ENCODE peak calls at places on chromosomes 3 and 15, in five cellular contexts. One of them, this sample, is unnamed.

GRCh38 chr3:134874737-134875413 is 79.8 kb downstream of the EPHB1 start:
- DNase-seq in H54: no peak
- DNase-seq in GM13976: no peak
- DNase-seq in mucosa of gallbladder: peak; percentile 46
- DNase-seq in A172: no peak
- DNase-seq in this sample: no peak

GRCh38 chr15:91853501-91853967 is at the start of gene SLCO3A1:
- DNase-seq in H54: peak; percentile 27
- DNase-seq in GM13976: no peak
- DNase-seq in mucosa of gallbladder: peak; percentile 69
- DNase-seq in A172: peak; percentile 18
- DNase-seq in this sample: peak; percentile 91

GRCh38 chr15:44663410-44664272 is at the start of gene SPG11:
- DNase-seq in H54: peak; percentile 88
- DNase-seq in GM13976: peak; percentile 91
- DNase-seq in mucosa of gallbladder: peak; percentile 99
- DNase-seq in A172: peak; percentile 93
- DNase-seq in this sample: peak; percentile 100

GRCh38 chr15:70528270-70528706 is 235.1 kb downstream of the UACA start:
- DNase-seq in H54: no peak
- DNase-seq in GM13976: peak; percentile 72
- DNase-seq in mucosa of gallbladder: peak; percentile 21
- DNase-seq in A172: peak; percentile 23
- DNase-seq in this sample: no peak

GRCh38 chr3:178295257-178295912 is 240.9 kb upstream of the KCNMB2 start:
- DNase-seq in H54: no peak
- DNase-seq in GM13976: no peak
- DNase-seq in mucosa of gallbladder: no peak
- DNase-seq in A172: no peak
- DNase-seq in this sample: no peak

GRCh38 chr3:53342353-53342752 is 5.0 kb downstream of the DCP1A start:
- DNase-seq in H54: no peak
- DNase-seq in GM13976: no peak
- DNase-seq in mucosa of gallbladder: peak; percentile 74
- DNase-seq in A172: peak; percentile 14
- DNase-seq in this sample: no peak

GRCh38 chr15:39444729-39445470 is 136.0 kb upstream of the THBS1 start:
- DNase-seq in H54: no peak
- DNase-seq in GM13976: no peak
- DNase-seq in mucosa of gallbladder: no peak
- DNase-seq in A172: no peak
- DNase-seq in this sample: no peak

GRCh38 chr3:179526989-179527391 is 35.7 kb upstream of the ACTL6A start:
- DNase-seq in H54: peak; percentile 58
- DNase-seq in GM13976: no peak
- DNase-seq in mucosa of gallbladder: peak; percentile 39
- DNase-seq in A172: peak; percentile 79
- DNase-seq in this sample: peak; percentile 87

GRCh38 chr3:25664810-25665645 is at the start of gene TOP2B:
- DNase-seq in H54: peak; percentile 84
- DNase-seq in GM13976: peak; percentile 95
- DNase-seq in mucosa of gallbladder: peak; percentile 96
- DNase-seq in A172: peak; percentile 92
- DNase-seq in this sample: peak; percentile 98

GRCh38 chr15:51311510-51311909 is 26.9 kb downstream of the CYP19A1 start:
- DNase-seq in H54: no peak
- DNase-seq in GM13976: no peak
- DNase-seq in mucosa of gallbladder: no peak
- DNase-seq in A172: no peak
- DNase-seq in this sample: no peak

GRCh38 chr3:28840976-28841376 is 439.9 kb upstream of the RBMS3 start:
- DNase-seq in H54: no peak
- DNase-seq in GM13976: no peak
- DNase-seq in mucosa of gallbladder: no peak
- DNase-seq in A172: peak; percentile 18
- DNase-seq in this sample: no peak

GRCh38 chr3:109923431-109923830 is 586.1 kb upstream of the DPPA4 start:
- DNase-seq in H54: no peak
- DNase-seq in GM13976: no peak
- DNase-seq in mucosa of gallbladder: no peak
- DNase-seq in A172: no peak
- DNase-seq in this sample: no peak

GRCh38 chr15:73691398-73691797 is 7.2 kb downstream of the CD276 start:
- DNase-seq in H54: no peak
- DNase-seq in GM13976: no peak
- DNase-seq in mucosa of gallbladder: peak; percentile 41
- DNase-seq in A172: peak; percentile 51
- DNase-seq in this sample: peak; percentile 91

GRCh38 chr3:13879946-13880810 is at the start of gene WNT7A:
- DNase-seq in H54: no peak
- DNase-seq in GM13976: peak; percentile 61
- DNase-seq in mucosa of gallbladder: no peak
- DNase-seq in A172: no peak
- DNase-seq in this sample: peak; percentile 79

GRCh38 chr3:191434036-191434435 is 26.9 kb upstream of the PYDC2 start:
- DNase-seq in H54: no peak
- DNase-seq in GM13976: no peak
- DNase-seq in mucosa of gallbladder: no peak
- DNase-seq in A172: no peak
- DNase-seq in this sample: no peak

GRCh38 chr15:90343391-90343790 is 8.7 kb upstream of the ZNF774 start:
- DNase-seq in H54: no peak
- DNase-seq in GM13976: no peak
- DNase-seq in mucosa of gallbladder: no peak
- DNase-seq in A172: peak; percentile 39
- DNase-seq in this sample: peak; percentile 84

GRCh38 chr3:197471221-197472010 is 84.4 kb downstream of the BDH1 start:
- DNase-seq in H54: no peak
- DNase-seq in GM13976: no peak
- DNase-seq in mucosa of gallbladder: no peak
- DNase-seq in A172: no peak
- DNase-seq in this sample: no peak

GRCh38 chr3:194025119-194025518 is 110.8 kb upstream of the HES1 start:
- DNase-seq in H54: no peak
- DNase-seq in GM13976: no peak
- DNase-seq in mucosa of gallbladder: no peak
- DNase-seq in A172: no peak
- DNase-seq in this sample: no peak

GRCh38 chr15:76185716-76186115 is 125.6 kb downstream of the ETFA start:
- DNase-seq in H54: peak; percentile 60
- DNase-seq in GM13976: peak; percentile 71
- DNase-seq in mucosa of gallbladder: no peak
- DNase-seq in A172: peak; percentile 71
- DNase-seq in this sample: no peak

GRCh38 chr3:8610961-8611360 is 33.6 kb downstream of the SSUH2 start:
- DNase-seq in H54: no peak
- DNase-seq in GM13976: no peak
- DNase-seq in mucosa of gallbladder: no peak
- DNase-seq in A172: no peak
- DNase-seq in this sample: no peak

GRCh38 chr3:156396851-156397250 is 158.1 kb downstream of the SSR3 start:
- DNase-seq in H54: no peak
- DNase-seq in GM13976: no peak
- DNase-seq in mucosa of gallbladder: no peak
- DNase-seq in A172: no peak
- DNase-seq in this sample: no peak

GRCh38 chr3:113695426-113695817 is 1.0 kb downstream of the USF3 start:
- DNase-seq in H54: no peak
- DNase-seq in GM13976: peak; percentile 20
- DNase-seq in mucosa of gallbladder: no peak
- DNase-seq in A172: no peak
- DNase-seq in this sample: no peak

GRCh38 chr3:45781841-45782240 is 14.5 kb downstream of the SLC6A20 start:
- DNase-seq in H54: no peak
- DNase-seq in GM13976: no peak
- DNase-seq in mucosa of gallbladder: no peak
- DNase-seq in A172: no peak
- DNase-seq in this sample: no peak

GRCh38 chr3:117346878-117347277 is 637.3 kb downstream of the TUSC7 start:
- DNase-seq in H54: no peak
- DNase-seq in GM13976: no peak
- DNase-seq in mucosa of gallbladder: no peak
- DNase-seq in A172: no peak
- DNase-seq in this sample: no peak

GRCh38 chr3:128285925-128286275 is 132.6 kb downstream of the EEFSEC start:
- DNase-seq in H54: no peak
- DNase-seq in GM13976: no peak
- DNase-seq in mucosa of gallbladder: peak; percentile 0
- DNase-seq in A172: no peak
- DNase-seq in this sample: no peak

This sample was measured in posterior vena cava.